ENCODE peak calls at places on chromosome 17, in eight cellular contexts. F, J, Q, O, G, V, N and S are unnamed samples.

GRCh38 chr17:57523926-57524634 is 221.0 kb downstream of the CCDC182 start:
- DNase-seq in F (peak), J (no peak), Q (no peak), O (peak), G (peak), V (no peak), N (no peak), S (no peak)

GRCh38 chr17:79392598-79392997 is 218.3 kb downstream of the RBFOX3 start:
- DNase-seq in F (no peak), J (no peak), Q (no peak), O (no peak), G (no peak), V (no peak), N (no peak), S (no peak)

GRCh38 chr17:71170070-71170469 is 950.8 kb upstream of the SOX9 start:
- DNase-seq in F (no peak), J (no peak), Q (no peak), O (no peak), G (no peak), V (no peak), N (no peak), S (no peak)

GRCh38 chr17:63398680-63399079 is 47.4 kb downstream of the CYB561 start:
- DNase-seq in F (no peak), J (no peak), Q (no peak), O (no peak), G (no peak), V (no peak), N (no peak), S (no peak)

GRCh38 chr17:80938556-80938955 is 53.1 kb upstream of the CHMP6 start:
- DNase-seq in F (no peak), J (no peak), Q (no peak), O (no peak), G (peak), V (no peak), N (no peak), S (no peak)

GRCh38 chr17:55072910-55073309 is 104.3 kb downstream of the STXBP4 start:
- DNase-seq in F (no peak), J (no peak), Q (no peak), O (no peak), G (no peak), V (no peak), N (no peak), S (no peak)

GRCh38 chr17:60901222-60901621 is 223.6 kb downstream of the BCAS3 start:
- DNase-seq in F (no peak), J (no peak), Q (no peak), O (no peak), G (no peak), V (no peak), N (no peak), S (no peak)

GRCh38 chr17:68021963-68022362 is 13.6 kb upstream of the KPNA2 start:
- DNase-seq in F (no peak), J (no peak), Q (no peak), O (no peak), G (no peak), V (no peak), N (no peak), S (no peak)

GRCh38 chr17:41176744-41177387 is 1.2 kb downstream of the KRTAP4-2 start:
- DNase-seq in F (no peak), J (no peak), Q (no peak), O (no peak), G (no peak), V (no peak), N (no peak), S (no peak)

GRCh38 chr17:8131844-8132441 is 8.0 kb upstream of the HES7 start:
- DNase-seq in F (no peak), J (no peak), Q (no peak), O (no peak), G (no peak), V (no peak), N (no peak), S (no peak)

GRCh38 chr17:34733351-34733750 is 154.0 kb downstream of the TMEM132E start:
- DNase-seq in F (no peak), J (no peak), Q (no peak), O (no peak), G (no peak), V (no peak), N (no peak), S (no peak)

GRCh38 chr17:67829331-67829730 is 4.0 kb downstream of the BPTF start:
- DNase-seq in F (no peak), J (no peak), Q (no peak), O (no peak), G (no peak), V (no peak), N (no peak), S (no peak)

GRCh38 chr17:44071772-44072171 is 1.2 kb downstream of the G6PC3 start:
- DNase-seq in F (no peak), J (no peak), Q (no peak), O (no peak), G (no peak), V (no peak), N (no peak), S (no peak)